ENCODE peak calls at places on chromosome 19, in nine cellular contexts. B is midbrain; Y is stimulated activated CD4-positive, alpha-beta T cell treated with anti-CD3 and anti-CD28 coated beads, Interleukin-2, amount 100 ng/mL, for 24 hours; T is endothelial cell of umbilical vein; M is SHP77; G is AG20443; S is ELR; O is cardiac fibroblast; E is RKO. Q is an unnamed sample.

GRCh38 chr19:47145639-47146486 is 15.2 kb downstream of the SAE1 start:
- DNase-seq in B (no peak), M (no peak), G (no peak), T (no peak), E (no peak), Y (no peak), O (no peak), S (no peak), Q (no peak)

GRCh38 chr19:3470500-3471128 is 9.7 kb downstream of the SMIM24 start:
- DNase-seq in T (no peak), B (no peak), S (no peak), E (no peak), M (no peak), O (no peak), G (no peak), Y (no peak), Q (no peak)

GRCh38 chr19:39335168-39335567 is 675 bp downstream of the GMFG start:
- DNase-seq in Y (no peak), T (no peak), M (no peak), G (no peak), E (no peak), O (no peak), B (no peak), S (no peak), Q (no peak)

GRCh38 chr19:31351212-31352193 is 2.3 kb upstream of the TSHZ3 start:
- DNase-seq in B (no peak), M (no peak), S (peak), E (no peak), O (peak), Y (no peak), T (peak), G (peak), Q (no peak)

GRCh38 chr19:50531171-50531612 is 17.5 kb upstream of the ASPDH start:
- DNase-seq in B (no peak), O (no peak), E (no peak), Y (no peak), S (no peak), M (no peak), G (no peak), T (no peak), Q (no peak)

GRCh38 chr19:31223805-31224534 is 125.3 kb downstream of the TSHZ3 start:
- DNase-seq in B (no peak), M (no peak), S (peak), O (peak), Y (no peak), G (peak), E (peak), T (no peak), Q (no peak)

GRCh38 chr19:11264452-11265176 is 2.3 kb upstream of the DOCK6 start:
- DNase-seq in M (peak), B (no peak), Y (no peak), E (no peak), G (no peak), O (peak), T (peak), S (no peak), Q (no peak)

GRCh38 chr19:47820410-47820809 is 1.3 kb upstream of the CRX start:
- DNase-seq in O (no peak), T (no peak), S (no peak), G (no peak), B (no peak), E (no peak), Y (no peak), M (no peak), Q (no peak)

GRCh38 chr19:48986211-48986610 is 6.9 kb downstream of the GYS1 start:
- DNase-seq in S (no peak), T (no peak), O (no peak), Y (no peak), B (no peak), G (no peak), M (no peak), E (no peak), Q (no peak)

GRCh38 chr19:45576682-45577081 is 7.9 kb downstream of the OPA3 start:
- DNase-seq in S (no peak), Y (no peak), M (no peak), G (no peak), B (no peak), E (no peak), O (no peak), T (no peak), Q (peak)

Q was measured in cerebellar cortex.